ENCODE peak calls at places on chromosomes 3 and 15, in eight cellular contexts. P is uterus, Z is mucosa of descending colon, A is upper lobe of left lung, I is progenitor cell of endocrine pancreas, N is GM12891, W is tibial nerve, R is pancreas. K is an unnamed sample.

GRCh38 chr3:53978386-53978785 is 86.7 kb upstream of the SELENOK start:
- DNase-seq in P (no peak), Z (no peak), A (no peak), I (no peak), N (no peak), W (no peak), R (no peak), K (no peak)

GRCh38 chr3:109804697-109805096 is 467.4 kb upstream of the DPPA4 start:
- DNase-seq in P (no peak), Z (no peak), A (no peak), I (no peak), N (no peak), W (no peak), R (no peak), K (no peak)

GRCh38 chr3:144586382-144586781 is 614.8 kb downstream of the DIPK2A start:
- DNase-seq in P (no peak), Z (no peak), A (no peak), I (no peak), N (no peak), W (no peak), R (no peak), K (no peak)

GRCh38 chr3:27141668-27142067 is 227.5 kb downstream of the NEK10 start:
- DNase-seq in P (no peak), Z (no peak), A (no peak), I (no peak), N (no peak), W (no peak), R (no peak), K (no peak)

GRCh38 chr3:17013050-17013449 is 128.3 kb downstream of the PLCL2 start:
- DNase-seq in P (no peak), Z (no peak), A (no peak), I (no peak), N (no peak), W (no peak), R (no peak), K (no peak)

GRCh38 chr3:124272611-124273151 is 280.8 kb upstream of the ROPN1 start:
- DNase-seq in P (peak; percentile 57), Z (no peak), A (no peak), I (no peak), N (no peak), W (no peak), R (no peak), K (no peak)

GRCh38 chr3:181610083-181610972 is 101.4 kb upstream of the SOX2 start:
- DNase-seq in P (no peak), Z (no peak), A (no peak), I (no peak), N (no peak), W (no peak), R (no peak), K (no peak)

GRCh38 chr15:84748274-84749110 is at the start of gene ZNF592:
- DNase-seq in P (peak; percentile 77), Z (peak; percentile 89), A (peak; percentile 85), I (peak; percentile 69), N (peak; percentile 61), W (peak; percentile 65), R (peak; percentile 96), K (peak; percentile 85)

GRCh38 chr3:58630081-58630709 is 36.4 kb downstream of the FAM3D start:
- DNase-seq in P (peak; percentile 74), Z (no peak), A (peak; percentile 56), I (peak; percentile 68), N (peak; percentile 59), W (peak; percentile 47), R (peak; percentile 64), K (peak; percentile 51)

GRCh38 chr3:104909721-104910120 is 457.0 kb upstream of the ALCAM start:
- DNase-seq in P (no peak), Z (no peak), A (no peak), I (no peak), N (no peak), W (no peak), R (no peak), K (no peak)

GRCh38 chr15:77870195-77871065 is 207.1 kb downstream of the TBC1D2B start:
- DNase-seq in P (peak; percentile 33), Z (peak; percentile 61), A (peak; percentile 31), I (peak; percentile 69), N (peak; percentile 70), W (peak; percentile 32), R (peak; percentile 86), K (peak; percentile 65)

GRCh38 chr3:190593075-190593474 is 79.2 kb downstream of the IL1RAP start:
- DNase-seq in P (no peak), Z (no peak), A (no peak), I (no peak), N (no peak), W (no peak), R (no peak), K (no peak)

GRCh38 chr15:32861741-32862140 is 143.9 kb downstream of the GREM1 start:
- DNase-seq in P (no peak), Z (peak; percentile 53), A (no peak), I (no peak), N (no peak), W (no peak), R (no peak), K (no peak)

K was measured in mucosa of gallbladder.